ENCODE peak calls at places on chromosomes 6 and 20, in eight cellular contexts. W is EL; C is stimulated activated CD4-positive, alpha-beta T cell treated with anti-CD3 and anti-CD28 coated beads, TNF-alpha, amount 100 ng/mL, for 48 hours; E is substantia nigra; L is fibroblast of mammary gland; T is germinal center; B is ELR; Z is adipocyte. F is an unnamed sample.

GRCh38 chr20:35739294-35740163 is 2.5 kb downstream of the RBM39 start:
- DNase-seq in W (peak), C (no peak), E (no peak), L (peak), T (peak), B (peak), Z (peak), F (peak)

GRCh38 chr6:35209622-35210289 is 4.0 kb upstream of the SCUBE3 start:
- DNase-seq in W (no peak), C (no peak), E (no peak), L (no peak), T (no peak), B (no peak), Z (no peak), F (no peak)

GRCh38 chr20:19828233-19828632 is 70.2 kb downstream of the RIN2 start:
- DNase-seq in W (peak), C (no peak), E (no peak), L (peak), T (peak), B (peak), Z (no peak), F (peak)

GRCh38 chr6:169324661-169325459 is 71.2 kb upstream of the THBS2 start:
- DNase-seq in W (peak), C (no peak), E (no peak), L (peak), T (no peak), B (no peak), Z (no peak), F (peak)

GRCh38 chr6:138026342-138026741 is 80.9 kb downstream of the PERP start:
- DNase-seq in W (no peak), C (no peak), E (no peak), L (no peak), T (no peak), B (no peak), Z (no peak), F (no peak)

GRCh38 chr6:9766240-9766915 is 648.5 kb downstream of the TFAP2A start:
- DNase-seq in W (peak), C (no peak), E (no peak), L (peak), T (no peak), B (peak), Z (peak), F (peak)

GRCh38 chr6:35298625-35299140 is 1.1 kb downstream of the DEF6 start:
- DNase-seq in W (no peak), C (no peak), E (no peak), L (no peak), T (peak), B (no peak), Z (no peak), F (no peak)

GRCh38 chr20:63472159-63472811 is at the start of gene KCNQ2:
- DNase-seq in W (no peak), C (no peak), E (no peak), L (no peak), T (no peak), B (no peak), Z (no peak), F (no peak)

GRCh38 chr6:85561750-85562357 is 31.8 kb downstream of the SNX14 start:
- DNase-seq in W (peak), C (no peak), E (no peak), L (peak), T (no peak), B (peak), Z (no peak), F (peak)

GRCh38 chr6:43935921-43936320 is 165.9 kb downstream of the VEGFA start:
- DNase-seq in W (no peak), C (no peak), E (no peak), L (no peak), T (no peak), B (no peak), Z (no peak), F (no peak)

GRCh38 chr20:58173930-58174707 is 54.3 kb downstream of the ANKRD60 start:
- DNase-seq in W (no peak), C (no peak), E (no peak), L (peak), T (no peak), B (no peak), Z (peak), F (no peak)

GRCh38 chr6:83908813-83909212 is 49.3 kb downstream of the CYB5R4 start:
- DNase-seq in W (peak), C (no peak), E (no peak), L (no peak), T (no peak), B (peak), Z (no peak), F (peak)

GRCh38 chr6:106084106-106084963 is 1.8 kb upstream of the PRDM1 start:
- DNase-seq in W (peak), C (no peak), E (no peak), L (peak), T (peak), B (peak), Z (peak), F (peak)

GRCh38 chr20:41162396-41162795 is 25.1 kb downstream of the PLCG1 start:
- DNase-seq in W (no peak), C (no peak), E (no peak), L (no peak), T (no peak), B (no peak), Z (no peak), F (no peak)

GRCh38 chr6:130985115-130985514 is 77.9 kb downstream of the EPB41L2 start:
- DNase-seq in W (no peak), C (no peak), E (no peak), L (no peak), T (no peak), B (no peak), Z (no peak), F (no peak)

GRCh38 chr6:16639689-16640480 is 121.4 kb downstream of the ATXN1 start:
- DNase-seq in W (peak), C (no peak), E (no peak), L (peak), T (no peak), B (peak), Z (peak), F (peak)

GRCh38 chr6:33812669-33813068 is 8.9 kb upstream of the MLN start:
- DNase-seq in W (peak), C (no peak), E (no peak), L (peak), T (peak), B (peak), Z (peak), F (peak)

GRCh38 chr20:8309638-8310037 is 177.6 kb downstream of the PLCB1 start:
- DNase-seq in W (no peak), C (no peak), E (no peak), L (no peak), T (no peak), B (no peak), Z (no peak), F (peak)

GRCh38 chr6:44554901-44555300 is 167.4 kb downstream of the CDC5L start:
- DNase-seq in W (no peak), C (no peak), E (peak), L (no peak), T (no peak), B (no peak), Z (no peak), F (no peak)